ENCODE peak calls at places on chromosomes 7 and 10, in nine cellular contexts. J is activated effector memory CD4-positive, alpha-beta T cell treated with anti-CD3 and anti-CD28 coated beads, Interleukin-2, amount 50 U/mL, for 16 hours; Y is OCI-LY7; M is AG09309; O is fibroblast of mammary gland; K is NCI-H345; T is H9; N is CD4-positive, alpha-beta memory T cell; Q is kidney tubule cell. R is an unnamed sample.

GRCh38 chr10:110168601-110169481 is 38.6 kb upstream of the MXI1 start:
- DNase-seq in J (no peak), Y (no peak), M (no peak), O (no peak), K (no peak), T (peak), N (no peak), Q (no peak), R (no peak)

GRCh38 chr7:6015917-6016652 is 7.0 kb downstream of the AIMP2 start:
- DNase-seq in J (no peak), Y (peak), M (peak), O (peak), K (peak), T (no peak), N (no peak), Q (no peak), R (no peak)

GRCh38 chr10:4013651-4014085 is 228.7 kb upstream of the KLF6 start:
- DNase-seq in J (peak), Y (no peak), M (no peak), O (no peak), K (peak), T (no peak), N (no peak), Q (no peak), R (no peak)

GRCh38 chr10:8156918-8157317 is 102.4 kb downstream of the GATA3 start:
- DNase-seq in J (no peak), Y (no peak), M (no peak), O (no peak), K (no peak), T (no peak), N (no peak), Q (no peak), R (no peak)

GRCh38 chr10:109062371-109062770 is 860.9 kb downstream of the XPNPEP1 start:
- DNase-seq in J (no peak), Y (peak), M (no peak), O (peak), K (no peak), T (no peak), N (no peak), Q (peak), R (peak)

GRCh38 chr7:83153419-83153818 is 9.3 kb downstream of the PCLO start:
- DNase-seq in J (no peak), Y (no peak), M (no peak), O (no peak), K (no peak), T (no peak), N (no peak), Q (no peak), R (no peak)

GRCh38 chr10:78899996-78900714 is 168.6 kb upstream of the ZMIZ1 start:
- DNase-seq in J (peak), Y (no peak), M (no peak), O (peak), K (no peak), T (no peak), N (no peak), Q (no peak), R (no peak)

GRCh38 chr10:93947055-93947454 is 46.7 kb upstream of the PLCE1 start:
- DNase-seq in J (no peak), Y (no peak), M (peak), O (peak), K (no peak), T (no peak), N (no peak), Q (peak), R (no peak)

GRCh38 chr7:16688249-16688648 is 42.3 kb downstream of the BZW2 start:
- DNase-seq in J (no peak), Y (no peak), M (no peak), O (peak), K (no peak), T (no peak), N (no peak), Q (peak), R (no peak)

GRCh38 chr7:123220396-123220795 is 20.6 kb upstream of the SLC13A1 start:
- DNase-seq in J (no peak), Y (no peak), M (no peak), O (peak), K (no peak), T (no peak), N (no peak), Q (peak), R (no peak)

GRCh38 chr7:26681819-26682418 is 182.5 kb downstream of the SKAP2 start:
- DNase-seq in J (no peak), Y (peak), M (no peak), O (peak), K (peak), T (no peak), N (peak), Q (peak), R (peak)

GRCh38 chr10:132102071-132102716 is 36.4 kb downstream of the JAKMIP3 start:
- DNase-seq in J (no peak), Y (no peak), M (no peak), O (no peak), K (no peak), T (peak), N (no peak), Q (no peak), R (no peak)

GRCh38 chr7:85021090-85021704 is 165.7 kb downstream of the SEMA3D start:
- DNase-seq in J (no peak), Y (no peak), M (no peak), O (peak), K (no peak), T (no peak), N (no peak), Q (peak), R (no peak)

GRCh38 chr10:191703-192518 is 56.7 kb downstream of the ZMYND11 start:
- DNase-seq in J (no peak), Y (no peak), M (peak), O (peak), K (no peak), T (no peak), N (no peak), Q (no peak), R (no peak)

GRCh38 chr10:75764974-75765551 is 333.6 kb downstream of the LRMDA start:
- DNase-seq in J (no peak), Y (no peak), M (no peak), O (no peak), K (no peak), T (no peak), N (no peak), Q (peak), R (no peak)

GRCh38 chr7:116030626-116031276 is at the start of gene TFEC:
- DNase-seq in J (no peak), Y (no peak), M (no peak), O (peak), K (no peak), T (no peak), N (no peak), Q (peak), R (peak)

GRCh38 chr7:30173058-30173897 is 38.5 kb downstream of the MTURN start:
- DNase-seq in J (no peak), Y (peak), M (peak), O (peak), K (peak), T (no peak), N (no peak), Q (peak), R (no peak)

GRCh38 chr10:86971146-86971991 is 3.1 kb downstream of the ADIRF start:
- DNase-seq in J (peak), Y (no peak), M (peak), O (peak), K (no peak), T (peak), N (peak), Q (peak), R (peak)

GRCh38 chr7:102450242-102450641 is 14.4 kb downstream of the ALKBH4 start:
- DNase-seq in J (peak), Y (peak), M (no peak), O (no peak), K (no peak), T (no peak), N (peak), Q (no peak), R (peak)

GRCh38 chr10:49488056-49488455 is 50.9 kb downstream of the ERCC6 start:
- DNase-seq in J (no peak), Y (no peak), M (no peak), O (no peak), K (no peak), T (no peak), N (no peak), Q (no peak), R (no peak)

R was measured in MM.1S.